ENCODE peak calls at places on chromosomes 13 and 19, in four cellular contexts. Y is progenitor cell of endocrine pancreas, K is foreskin keratinocyte, T is mucosa of descending colon. J is an unnamed sample.

GRCh38 chr13:29853131-29853530 is 2.7 kb upstream of the UBL3 start:
- DNase-seq in Y (no peak), K (no peak), T (no peak), J (no peak)

GRCh38 chr19:2532252-2533071 is 56.5 kb downstream of the GADD45B start:
- DNase-seq in Y (no peak), K (peak; percentile 92), T (no peak), J (peak; percentile 98)

GRCh38 chr13:112210401-112210800 is 143.5 kb downstream of the SOX1 start:
- DNase-seq in Y (no peak), K (no peak), T (no peak), J (no peak)

GRCh38 chr19:47049307-47049700 is 880 bp upstream of the TMEM160 start:
- DNase-seq in Y (no peak), K (peak; percentile 47), T (no peak), J (peak; percentile 67)

GRCh38 chr19:35334064-35334753 is 5.2 kb downstream of the CD22 start:
- DNase-seq in Y (no peak), K (no peak), T (peak; percentile 25), J (no peak)

GRCh38 chr19:1067341-1068103 is 555 bp downstream of the ARHGAP45 start:
- DNase-seq in Y (no peak), K (no peak), T (no peak), J (no peak)

GRCh38 chr19:40614595-40615411 is 13.6 kb downstream of the LTBP4 start:
- DNase-seq in Y (no peak), K (peak; percentile 97), T (peak; percentile 91), J (peak; percentile 96)

GRCh38 chr13:68099616-68100015 is 869.5 kb upstream of the PCDH9 start:
- DNase-seq in Y (no peak), K (peak; percentile 16), T (no peak), J (peak; percentile 88)

GRCh38 chr13:105428816-105429215 is 1106.6 kb downstream of the EFNB2 start:
- DNase-seq in Y (no peak), K (no peak), T (no peak), J (peak; percentile 68)

GRCh38 chr13:48081739-48082138 is 13.2 kb downstream of the MED4 start:
- DNase-seq in Y (no peak), K (no peak), T (no peak), J (no peak)

GRCh38 chr13:113094410-113094800 is 11.2 kb upstream of the F7 start:
- DNase-seq in Y (no peak), K (no peak), T (peak; percentile 36), J (no peak)

GRCh38 chr13:104297075-104297474 is 1230.9 kb upstream of the SLC10A2 start:
- DNase-seq in Y (no peak), K (no peak), T (no peak), J (peak; percentile 54)

GRCh38 chr13:41549491-41549890 is 92.1 kb downstream of the RGCC start:
- DNase-seq in Y (no peak), K (no peak), T (no peak), J (no peak)

GRCh38 chr13:110711778-110712070 is 1.8 kb upstream of the ING1 start:
- DNase-seq in Y (no peak), K (peak; percentile 7), T (no peak), J (no peak)

GRCh38 chr19:21912654-21913053 is 76.7 kb upstream of the ZNF43 start:
- DNase-seq in Y (no peak), K (no peak), T (no peak), J (no peak)

GRCh38 chr13:38361551-38362262 is 12.1 kb downstream of the UFM1 start:
- DNase-seq in Y (no peak), K (no peak), T (no peak), J (no peak)

GRCh38 chr13:113928701-113929627 is 44.9 kb downstream of the C13orf46 start:
- DNase-seq in Y (no peak), K (no peak), T (no peak), J (peak; percentile 60)

GRCh38 chr13:40101708-40102359 is 446.4 kb downstream of the COG6 start:
- DNase-seq in Y (no peak), K (no peak), T (no peak), J (no peak)

GRCh38 chr13:20684535-20684934 is 19.0 kb upstream of the IL17D start:
- DNase-seq in Y (no peak), K (no peak), T (no peak), J (peak; percentile 49)

GRCh38 chr13:99980201-99981114 is 1.1 kb upstream of the ZIC2 start:
- DNase-seq in Y (peak; percentile 45), K (no peak), T (peak; percentile 77), J (peak; percentile 92)

GRCh38 chr19:10424011-10424637 is 3.8 kb downstream of the PDE4A start:
- DNase-seq in Y (peak; percentile 90), K (no peak), T (peak; percentile 84), J (peak; percentile 70)

GRCh38 chr13:109180905-109181425 is 551.6 kb downstream of the MYO16 start:
- DNase-seq in Y (no peak), K (peak; percentile 90), T (no peak), J (peak; percentile 98)

GRCh38 chr13:31485183-31485582 is 254.1 kb upstream of the RXFP2 start:
- DNase-seq in Y (no peak), K (no peak), T (no peak), J (peak; percentile 35)

GRCh38 chr13:94389544-94390351 is 89.7 kb downstream of the DCT start:
- DNase-seq in Y (no peak), K (no peak), T (no peak), J (no peak)

GRCh38 chr19:9986787-9987281 is 23.5 kb downstream of the COL5A3 start:
- DNase-seq in Y (no peak), K (no peak), T (no peak), J (peak; percentile 19)

GRCh38 chr13:113927661-113928581 is 46.0 kb downstream of the C13orf46 start:
- DNase-seq in Y (no peak), K (peak; percentile 75), T (no peak), J (peak; percentile 89)

GRCh38 chr19:33646306-33646705 is 24.6 kb downstream of the CHST8 start:
- DNase-seq in Y (no peak), K (no peak), T (no peak), J (no peak)

GRCh38 chr19:32124585-32124984 is 220.8 kb upstream of the ZNF507 start:
- DNase-seq in Y (no peak), K (no peak), T (no peak), J (no peak)

GRCh38 chr13:79932556-79932955 is 408.4 kb downstream of the SPRY2 start:
- DNase-seq in Y (no peak), K (no peak), T (no peak), J (no peak)

GRCh38 chr13:109479991-109480696 is 306.2 kb downstream of the IRS2 start:
- DNase-seq in Y (no peak), K (no peak), T (no peak), J (peak; percentile 89)

GRCh38 chr13:106417467-106418110 is 117.9 kb downstream of the EFNB2 start:
- DNase-seq in Y (no peak), K (no peak), T (no peak), J (no peak)

GRCh38 chr19:55467236-55468053 is 2.9 kb upstream of the C19orf85 start:
- DNase-seq in Y (peak; percentile 68), K (no peak), T (peak; percentile 67), J (peak; percentile 82)

GRCh38 chr13:75788494-75788991 is 152.4 kb downstream of the LMO7 start:
- DNase-seq in Y (no peak), K (no peak), T (peak; percentile 74), J (peak; percentile 83)

GRCh38 chr13:106570354-106570822 is 2.5 kb upstream of the ARGLU1 start:
- DNase-seq in Y (peak; percentile 36), K (peak; percentile 84), T (peak; percentile 82), J (peak; percentile 93)

GRCh38 chr19:4388171-4389063 is 11.9 kb downstream of the SH3GL1 start:
- DNase-seq in Y (no peak), K (no peak), T (no peak), J (no peak)

GRCh38 chr13:87671824-87672603 is 843 bp downstream of the SLITRK5 start:
- DNase-seq in Y (no peak), K (no peak), T (peak; percentile 37), J (no peak)

GRCh38 chr19:17441241-17442135 is 7.0 kb downstream of the TMEM221 start:
- DNase-seq in Y (no peak), K (no peak), T (no peak), J (peak; percentile 44)

GRCh38 chr13:112368883-112369282 is 7.3 kb upstream of the SPACA7 start:
- DNase-seq in Y (no peak), K (no peak), T (no peak), J (no peak)

GRCh38 chr13:113518080-113518803 is 27.7 kb upstream of the DCUN1D2 start:
- DNase-seq in Y (no peak), K (no peak), T (no peak), J (no peak)

GRCh38 chr13:51048166-51048461 is 63.0 kb downstream of the C13orf42 start:
- DNase-seq in Y (no peak), K (no peak), T (no peak), J (no peak)
- TF ChIP-seq CTCF in Y (no peak), K (no peak), T (no peak), J (no peak)

DNA sequence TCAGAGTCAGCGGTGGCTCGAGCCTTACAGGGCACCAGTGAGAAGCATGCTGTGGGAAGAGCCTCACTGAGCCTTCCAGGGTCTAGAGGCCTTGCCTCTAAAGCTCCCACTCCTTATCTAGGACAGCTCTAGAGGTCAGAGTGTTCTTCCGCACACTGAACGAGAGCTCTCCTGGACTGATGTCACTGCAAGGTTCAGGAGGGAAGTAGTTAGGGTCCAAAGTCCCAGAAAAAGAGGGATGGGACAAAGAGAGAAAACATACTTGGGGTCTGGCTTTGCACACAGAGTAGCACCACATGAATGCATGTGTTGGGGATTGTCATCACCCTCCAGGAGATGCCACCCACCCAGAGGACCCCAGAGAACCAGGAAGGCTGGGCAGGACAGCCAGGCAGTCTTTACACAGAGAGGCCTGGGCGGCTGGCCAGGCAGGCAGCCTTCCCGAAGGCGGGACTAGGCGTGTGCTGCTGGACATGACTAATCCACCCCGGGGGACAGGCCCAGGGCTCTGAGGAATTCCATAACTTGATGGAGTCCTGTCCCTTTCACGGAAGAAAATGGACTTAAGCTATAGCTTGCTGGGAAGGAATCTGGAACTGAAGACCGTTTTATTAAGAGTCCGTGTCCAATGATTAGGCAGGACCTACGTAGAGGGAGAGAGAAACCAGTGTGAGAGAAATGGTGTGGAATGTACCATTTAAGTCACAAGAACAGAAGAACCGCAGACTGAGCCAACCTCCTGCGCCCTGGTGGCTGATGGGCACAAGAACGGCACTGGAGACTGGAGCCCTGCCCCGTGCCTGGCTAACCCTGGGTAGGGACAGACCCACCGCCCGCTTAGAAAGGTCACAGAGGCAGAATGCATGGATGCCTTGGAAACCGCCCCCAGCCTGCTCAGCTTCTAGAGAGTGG is 16.7 kb upstream of the EPHX3 start:
- DNase-seq in Y (no peak), K (no peak), T (peak; percentile 77), J (peak; percentile 92)
- TF ChIP-seq CTCF in Y (no peak), K (peak; percentile 2), T (no peak), J (peak; percentile 11)

GRCh38 chr19:45130888-45131615 is 29.7 kb downstream of the NKPD1 start:
- DNase-seq in Y (no peak), K (no peak), T (no peak), J (peak; percentile 24)
- TF ChIP-seq CTCF in Y (peak; percentile 45), K (peak; percentile 50), T (no peak), J (peak; percentile 32)

GRCh38 chr19:36687214-36688056 is at the start of gene ZNF567:
- DNase-seq in Y (peak; percentile 99), K (peak; percentile 85), T (peak; percentile 98), J (peak; percentile 95)
- TF ChIP-seq CTCF in Y (peak; percentile 31), K (peak; percentile 19), T (no peak), J (no peak)

GRCh38 chr19:18683109-18683954 is at the start of gene CRTC1:
- DNase-seq in Y (peak; percentile 89), K (peak; percentile 25), T (peak; percentile 93), J (peak; percentile 85)
- TF ChIP-seq CTCF in Y (no peak), K (no peak), T (no peak), J (peak; percentile 6)

GRCh38 chr19:7500811-7501450 is 12.1 kb upstream of the PEX11G start:
- DNase-seq in Y (peak; percentile 72), K (peak; percentile 30), T (peak; percentile 86), J (no peak)
- TF ChIP-seq CTCF in Y (peak; percentile 34), K (no peak), T (no peak), J (no peak)

GRCh38 chr13:91078093-91078679 is 269.3 kb upstream of the MIR17HG start:
- DNase-seq in Y (no peak), K (no peak), T (no peak), J (peak; percentile 26)
- TF ChIP-seq CTCF in Y (peak; percentile 64), K (peak; percentile 38), T (no peak), J (peak; percentile 42)